ENCODE peak calls at places on chromosomes 2 and 18, in six cellular contexts. L is OCI-LY7, E is heart left ventricle, A is cardiac fibroblast, V is endothelial cell of umbilical vein, I is AG09309. Z is an unnamed sample.

GRCh38 chr18:62788111-62788510 is 72.8 kb downstream of the PHLPP1 start:
- DNase-seq in L (no peak), A (no peak), I (no peak), V (no peak), E (no peak), Z (no peak)

GRCh38 chr2:196544906-196545433 is 94.5 kb upstream of the CCDC150 start:
- DNase-seq in E (no peak), L (no peak), A (peak), V (no peak), I (no peak), Z (no peak)

GRCh38 chr2:128395640-128396499 is 77.2 kb upstream of the HS6ST1 start:
- DNase-seq in L (no peak), I (no peak), V (peak), E (no peak), A (peak), Z (no peak)

GRCh38 chr2:68125821-68126220 is 31.9 kb upstream of the PNO1 start:
- DNase-seq in V (no peak), I (no peak), E (no peak), A (no peak), L (no peak), Z (no peak)

GRCh38 chr18:48831802-48832201 is 119.0 kb downstream of the SMAD7 start:
- DNase-seq in A (no peak), V (no peak), E (no peak), I (no peak), L (no peak), Z (no peak)

GRCh38 chr2:228646061-228646460 is 464.6 kb upstream of the SPHKAP start:
- DNase-seq in E (no peak), V (no peak), A (peak), L (no peak), I (no peak), Z (no peak)

GRCh38 chr2:204109681-204110080 is 173.1 kb downstream of the ICOS start:
- DNase-seq in E (no peak), I (no peak), V (peak), A (no peak), L (no peak), Z (no peak)

GRCh38 chr2:145744541-145745386 is 1224.8 kb upstream of the ZEB2 start:
- DNase-seq in A (peak), V (peak), E (no peak), I (peak), L (no peak), Z (peak)

GRCh38 chr2:46917628-46918027 is 2.0 kb upstream of the MCFD2 start:
- DNase-seq in I (no peak), L (peak), A (no peak), E (no peak), V (no peak), Z (peak)

GRCh38 chr18:13103366-13103765 is 112.2 kb downstream of the CEP192 start:
- DNase-seq in A (peak), E (no peak), V (no peak), I (no peak), L (peak), Z (no peak)

GRCh38 chr2:54619660-54620231 is 103.7 kb upstream of the EML6 start:
- DNase-seq in I (no peak), E (no peak), L (no peak), V (no peak), A (no peak), Z (no peak)
- H3K4me3 ChIP-seq in I (no peak), E (no peak), L (no peak), V (no peak), A (no peak), Z (no peak)

DNA sequence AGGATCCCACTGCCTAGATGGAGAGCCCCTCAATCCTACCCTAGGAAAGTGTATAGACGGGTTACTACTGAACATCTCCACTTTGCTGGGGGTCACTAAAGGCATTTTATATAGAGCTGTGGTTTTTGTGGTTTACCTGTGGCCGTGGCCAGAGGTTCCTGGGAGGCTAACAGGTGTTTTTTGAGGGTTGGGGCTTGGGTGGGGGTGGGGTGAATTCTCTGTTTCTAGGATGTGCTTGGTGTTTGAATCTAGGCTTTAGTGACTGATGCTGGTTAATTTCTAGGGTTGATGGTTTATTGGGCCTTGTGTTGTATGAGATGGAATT is 7.7 kb downstream of the HOXD8 start:
- DNase-seq in E (no peak), V (no peak), L (no peak), I (no peak), A (no peak), Z (no peak)
- H3K4me3 ChIP-seq in E (peak), V (peak), L (no peak), I (peak), A (no peak), Z (no peak)

DNA sequence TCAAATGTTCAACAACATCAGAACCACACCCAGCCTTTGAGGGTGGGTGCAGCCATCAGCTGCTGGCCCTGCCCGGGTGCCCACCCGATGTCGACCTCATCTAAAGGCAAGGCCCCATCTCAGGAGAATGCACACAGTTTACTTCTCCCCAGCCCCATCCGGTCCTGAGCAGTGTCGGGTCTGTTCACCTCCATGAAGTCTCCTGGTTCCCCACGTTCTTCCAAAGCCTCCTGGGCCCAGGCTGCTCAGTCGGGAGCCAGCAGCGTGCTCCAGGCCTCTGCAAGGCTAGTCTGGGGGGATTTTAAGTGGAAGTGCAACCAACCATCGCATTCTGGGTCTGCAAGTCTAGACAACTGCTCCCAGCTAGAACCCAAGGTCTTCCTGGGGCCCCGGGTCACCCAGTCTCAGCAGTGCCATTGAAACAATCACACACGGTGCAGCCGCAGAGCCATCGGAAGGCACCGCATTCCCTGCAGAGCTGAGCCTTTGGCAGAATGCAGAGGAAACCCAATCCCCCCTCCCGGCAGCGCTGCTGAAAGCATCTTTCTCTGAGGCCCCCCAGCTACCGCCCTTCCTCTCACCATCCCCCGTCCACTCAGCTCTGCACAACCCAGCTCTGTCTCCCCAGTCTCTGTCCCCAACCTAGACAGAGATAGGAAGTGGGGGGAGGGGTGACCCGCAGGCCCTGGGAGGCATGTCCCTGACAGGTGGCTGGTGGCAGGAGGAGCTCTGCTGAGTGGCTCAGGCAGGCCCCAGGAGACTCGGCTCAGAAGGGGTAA is 8.5 kb downstream of the ESPNL start:
- DNase-seq in I (no peak), A (no peak), E (no peak), V (no peak), L (peak), Z (peak)
- H3K4me3 ChIP-seq in I (no peak), A (no peak), E (no peak), V (no peak), L (peak), Z (peak)

DNA sequence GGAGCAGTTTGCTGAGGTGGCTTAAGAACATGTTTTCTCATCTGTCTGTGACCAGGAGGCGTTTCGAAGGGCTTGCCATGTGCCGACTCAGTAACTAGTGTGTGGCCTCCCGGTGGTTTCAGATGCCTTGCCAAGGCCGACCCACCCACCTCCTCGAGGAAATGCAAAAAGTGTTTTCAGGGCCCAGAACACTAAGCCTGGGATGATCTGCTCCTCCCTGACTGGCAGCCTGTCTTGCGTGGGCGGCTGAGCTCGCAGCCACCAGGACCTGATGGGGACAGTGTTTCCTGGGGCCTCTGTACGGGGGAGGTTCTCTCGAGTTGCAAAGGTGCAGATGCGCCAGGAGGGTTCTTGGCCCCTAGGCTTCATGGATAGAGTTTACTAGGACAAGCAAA is 85.2 kb downstream of the GLI2 start:
- DNase-seq in E (peak), L (no peak), V (no peak), A (peak), I (no peak), Z (peak)
- H3K4me3 ChIP-seq in E (no peak), L (no peak), V (no peak), A (no peak), I (peak), Z (no peak)

DNA sequence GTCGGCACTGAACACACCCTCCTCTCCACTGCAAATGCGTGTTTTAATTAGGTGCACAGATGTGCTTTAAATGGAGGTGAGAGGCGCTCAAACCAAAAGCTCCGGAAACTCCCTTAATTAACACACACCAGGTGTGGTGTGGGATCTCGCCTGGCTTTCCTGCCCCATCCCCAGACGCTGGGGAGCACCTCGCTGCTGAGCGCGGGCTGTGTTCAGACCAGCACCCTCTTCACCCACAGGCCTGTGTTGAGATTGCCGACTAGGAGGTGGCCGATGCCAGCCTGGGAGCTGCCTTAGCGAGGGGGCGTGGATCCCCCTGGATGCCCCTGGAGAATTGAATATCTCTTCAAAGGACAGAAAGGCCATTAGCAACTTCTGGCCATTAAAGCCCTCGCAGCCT is 171.7 kb downstream of the MYT1L start:
- DNase-seq in V (no peak), E (no peak), A (no peak), I (no peak), L (no peak), Z (no peak)
- H3K4me3 ChIP-seq in V (no peak), E (no peak), A (no peak), I (no peak), L (no peak), Z (no peak)

GRCh38 chr2:71417300-71418202 is 35.8 kb upstream of the DYSF start:
- DNase-seq in E (no peak), A (no peak), I (no peak), V (peak), L (peak), Z (peak)
- H3K4me3 ChIP-seq in E (peak), A (no peak), I (no peak), V (peak), L (peak), Z (peak)

Z was measured in GM12865.